ENCODE peak calls at places on chromosomes 2 and 18, in eight cellular contexts. One of them, this sample, is unnamed.

GRCh38 chr2:159942149-159942548 is 120.3 kb downstream of the PLA2R1 start:
- DNase-seq in Caki2: no peak
- DNase-seq in endodermal cell: no peak
- DNase-seq in CD8-positive, alpha-beta T cell: no peak
- DNase-seq in caudate nucleus: no peak
- DNase-seq in HCT116: no peak
- DNase-seq in ELR: no peak
- DNase-seq in WTC11: no peak
- DNase-seq in this sample: no peak

GRCh38 chr2:171416009-171416926 is 17.5 kb downstream of the METTL8 start:
- DNase-seq in Caki2: peak; percentile 95
- DNase-seq in endodermal cell: peak; percentile 95
- DNase-seq in CD8-positive, alpha-beta T cell: peak; percentile 68
- DNase-seq in caudate nucleus: peak; percentile 32
- DNase-seq in HCT116: peak; percentile 78
- DNase-seq in ELR: peak; percentile 96
- DNase-seq in WTC11: peak; percentile 88
- DNase-seq in this sample: peak; percentile 83

GRCh38 chr2:15603044-15603765 is 11.5 kb downstream of the DDX1 start:
- DNase-seq in Caki2: no peak
- DNase-seq in endodermal cell: no peak
- DNase-seq in CD8-positive, alpha-beta T cell: no peak
- DNase-seq in caudate nucleus: no peak
- DNase-seq in HCT116: no peak
- DNase-seq in ELR: no peak
- DNase-seq in WTC11: no peak
- DNase-seq in this sample: no peak

GRCh38 chr2:211487746-211488145 is 931.3 kb downstream of the CPS1 start:
- DNase-seq in Caki2: no peak
- DNase-seq in endodermal cell: no peak
- DNase-seq in CD8-positive, alpha-beta T cell: no peak
- DNase-seq in caudate nucleus: no peak
- DNase-seq in HCT116: no peak
- DNase-seq in ELR: no peak
- DNase-seq in WTC11: no peak
- DNase-seq in this sample: no peak

GRCh38 chr2:61853086-61853847 is 593 bp downstream of the FAM161A start:
- DNase-seq in Caki2: peak; percentile 81
- DNase-seq in endodermal cell: no peak
- DNase-seq in CD8-positive, alpha-beta T cell: no peak
- DNase-seq in caudate nucleus: peak; percentile 2
- DNase-seq in HCT116: peak; percentile 37
- DNase-seq in ELR: peak; percentile 73
- DNase-seq in WTC11: no peak
- DNase-seq in this sample: peak; percentile 50

GRCh38 chr2:119809329-119810038 is 49.8 kb downstream of the PTPN4 start:
- DNase-seq in Caki2: no peak
- DNase-seq in endodermal cell: no peak
- DNase-seq in CD8-positive, alpha-beta T cell: no peak
- DNase-seq in caudate nucleus: no peak
- DNase-seq in HCT116: no peak
- DNase-seq in ELR: peak; percentile 80
- DNase-seq in WTC11: no peak
- DNase-seq in this sample: peak; percentile 28

GRCh38 chr2:224085246-224085645 is 46.2 kb upstream of the SERPINE2 start:
- DNase-seq in Caki2: peak; percentile 53
- DNase-seq in endodermal cell: no peak
- DNase-seq in CD8-positive, alpha-beta T cell: no peak
- DNase-seq in caudate nucleus: no peak
- DNase-seq in HCT116: peak; percentile 56
- DNase-seq in ELR: peak; percentile 87
- DNase-seq in WTC11: no peak
- DNase-seq in this sample: peak; percentile 51

GRCh38 chr2:65366595-65367125 is 65.7 kb downstream of the SPRED2 start:
- DNase-seq in Caki2: peak; percentile 72
- DNase-seq in endodermal cell: no peak
- DNase-seq in CD8-positive, alpha-beta T cell: no peak
- DNase-seq in caudate nucleus: no peak
- DNase-seq in HCT116: peak; percentile 93
- DNase-seq in ELR: peak; percentile 100
- DNase-seq in WTC11: no peak
- DNase-seq in this sample: peak; percentile 86

GRCh38 chr18:49178736-49179135 is 228.0 kb upstream of the SMAD7 start:
- DNase-seq in Caki2: peak; percentile 14
- DNase-seq in endodermal cell: peak; percentile 55
- DNase-seq in CD8-positive, alpha-beta T cell: no peak
- DNase-seq in caudate nucleus: no peak
- DNase-seq in HCT116: peak; percentile 19
- DNase-seq in ELR: peak; percentile 53
- DNase-seq in WTC11: no peak
- DNase-seq in this sample: peak; percentile 1

GRCh38 chr2:142472382-142472781 is 341.6 kb upstream of the LRP1B start:
- DNase-seq in Caki2: no peak
- DNase-seq in endodermal cell: no peak
- DNase-seq in CD8-positive, alpha-beta T cell: no peak
- DNase-seq in caudate nucleus: no peak
- DNase-seq in HCT116: no peak
- DNase-seq in ELR: no peak
- DNase-seq in WTC11: no peak
- DNase-seq in this sample: no peak

GRCh38 chr2:2879776-2880175 is 497.8 kb downstream of the EIPR1 start:
- DNase-seq in Caki2: no peak
- DNase-seq in endodermal cell: no peak
- DNase-seq in CD8-positive, alpha-beta T cell: no peak
- DNase-seq in caudate nucleus: no peak
- DNase-seq in HCT116: no peak
- DNase-seq in ELR: no peak
- DNase-seq in WTC11: no peak
- DNase-seq in this sample: no peak

GRCh38 chr2:10688921-10689807 is 611 bp downstream of the NOL10 start:
- DNase-seq in Caki2: no peak
- DNase-seq in endodermal cell: no peak
- DNase-seq in CD8-positive, alpha-beta T cell: no peak
- DNase-seq in caudate nucleus: no peak
- DNase-seq in HCT116: no peak
- DNase-seq in ELR: peak; percentile 30
- DNase-seq in WTC11: no peak
- DNase-seq in this sample: no peak

GRCh38 chr2:234550511-234551107 is 53.7 kb upstream of the ARL4C start:
- DNase-seq in Caki2: peak; percentile 67
- DNase-seq in endodermal cell: peak; percentile 90
- DNase-seq in CD8-positive, alpha-beta T cell: peak; percentile 43
- DNase-seq in caudate nucleus: peak; percentile 38
- DNase-seq in HCT116: peak; percentile 66
- DNase-seq in ELR: peak; percentile 85
- DNase-seq in WTC11: peak; percentile 74
- DNase-seq in this sample: peak; percentile 73

GRCh38 chr2:227377461-227378351 is 1.4 kb downstream of the TM4SF20 start:
- DNase-seq in Caki2: no peak
- DNase-seq in endodermal cell: no peak
- DNase-seq in CD8-positive, alpha-beta T cell: no peak
- DNase-seq in caudate nucleus: no peak
- DNase-seq in HCT116: peak; percentile 23
- DNase-seq in ELR: peak; percentile 36
- DNase-seq in WTC11: no peak
- DNase-seq in this sample: peak; percentile 81

GRCh38 chr2:120858764-120859525 is 123.3 kb downstream of the GLI2 start:
- DNase-seq in Caki2: no peak
- DNase-seq in endodermal cell: peak; percentile 74
- DNase-seq in CD8-positive, alpha-beta T cell: no peak
- DNase-seq in caudate nucleus: no peak
- DNase-seq in HCT116: no peak
- DNase-seq in ELR: no peak
- DNase-seq in WTC11: no peak
- DNase-seq in this sample: no peak

GRCh38 chr18:76445741-76446232 is 49.3 kb downstream of the ZNF516 start:
- DNase-seq in Caki2: no peak
- DNase-seq in endodermal cell: peak; percentile 39
- DNase-seq in CD8-positive, alpha-beta T cell: no peak
- DNase-seq in caudate nucleus: no peak
- DNase-seq in HCT116: no peak
- DNase-seq in ELR: peak; percentile 30
- DNase-seq in WTC11: no peak
- DNase-seq in this sample: no peak

This sample was measured in NCI-H460.